ENCODE peak calls at places on chromosome 13, in five cellular contexts. X is astrocyte, P is mesenchymal stem cell, Z is right cardiac atrium, B is brain microvascular endothelial cell. R is an unnamed sample.

GRCh38 chr13:24700539-24700938 is 20.3 kb downstream of the ATP12A start:
- DNase-seq in X (no peak), P (no peak), Z (no peak), B (no peak), R (no peak)

GRCh38 chr13:41132512-41133152 is at the start of gene KBTBD6:
- DNase-seq in X (peak; percentile 99), P (peak; percentile 100), Z (peak; percentile 98), B (peak; percentile 99), R (peak; percentile 95)

GRCh38 chr13:111158136-111158805 is 43.2 kb downstream of the ARHGEF7 start:
- DNase-seq in X (peak; percentile 16), P (no peak), Z (no peak), B (no peak), R (no peak)

GRCh38 chr13:84096221-84096620 is 213.9 kb upstream of the SLITRK1 start:
- DNase-seq in X (peak; percentile 18), P (no peak), Z (no peak), B (peak; percentile 1), R (no peak)

GRCh38 chr13:50153888-50154287 is 138.6 kb downstream of the KCNRG start:
- DNase-seq in X (no peak), P (no peak), Z (no peak), B (no peak), R (no peak)

GRCh38 chr13:52002361-52002760 is 8.9 kb downstream of the ATP7B start:
- DNase-seq in X (no peak), P (no peak), Z (no peak), B (no peak), R (no peak)

GRCh38 chr13:104773775-104774174 is 1707.6 kb upstream of the SLC10A2 start:
- DNase-seq in X (peak; percentile 46), P (peak; percentile 82), Z (no peak), B (peak; percentile 16), R (no peak)

GRCh38 chr13:90447735-90448103 is 899.8 kb upstream of the MIR17HG start:
- DNase-seq in X (peak; percentile 94), P (peak; percentile 52), Z (no peak), B (peak; percentile 44), R (no peak)

GRCh38 chr13:95457294-95457693 is 95.2 kb upstream of the CLDN10 start:
- DNase-seq in X (peak; percentile 10), P (peak; percentile 12), Z (no peak), B (peak; percentile 1), R (no peak)

DNA sequence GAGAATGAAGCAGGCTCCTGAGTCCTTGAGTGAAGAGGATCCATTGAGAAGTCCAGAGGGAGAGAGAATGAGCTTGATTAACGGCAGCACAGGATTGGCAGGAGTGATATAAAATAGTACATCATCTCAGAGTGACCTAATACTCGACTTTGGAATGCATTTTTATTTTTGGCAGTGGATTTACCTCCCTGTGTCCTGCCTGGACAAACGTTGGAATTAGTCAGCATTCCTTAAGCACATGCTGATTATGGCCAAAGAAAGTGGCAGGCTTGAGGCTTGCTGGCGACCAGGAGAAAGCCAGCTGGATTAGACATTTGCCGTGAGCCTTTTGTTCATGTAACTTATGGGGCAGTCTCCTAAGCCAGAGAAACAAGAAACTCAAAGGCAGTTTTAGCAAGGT is 22.9 kb downstream of the LRCH1 start:
- DNase-seq in X (peak; percentile 95), P (peak; percentile 69), Z (no peak), B (peak; percentile 66), R (no peak)
- H3K4me3 ChIP-seq in X (no peak overlapping the region), P (peak overlapping the region; percentile 5), Z (no peak overlapping the region), B (no peak overlapping the region), R (no peak overlapping the region)

DNA sequence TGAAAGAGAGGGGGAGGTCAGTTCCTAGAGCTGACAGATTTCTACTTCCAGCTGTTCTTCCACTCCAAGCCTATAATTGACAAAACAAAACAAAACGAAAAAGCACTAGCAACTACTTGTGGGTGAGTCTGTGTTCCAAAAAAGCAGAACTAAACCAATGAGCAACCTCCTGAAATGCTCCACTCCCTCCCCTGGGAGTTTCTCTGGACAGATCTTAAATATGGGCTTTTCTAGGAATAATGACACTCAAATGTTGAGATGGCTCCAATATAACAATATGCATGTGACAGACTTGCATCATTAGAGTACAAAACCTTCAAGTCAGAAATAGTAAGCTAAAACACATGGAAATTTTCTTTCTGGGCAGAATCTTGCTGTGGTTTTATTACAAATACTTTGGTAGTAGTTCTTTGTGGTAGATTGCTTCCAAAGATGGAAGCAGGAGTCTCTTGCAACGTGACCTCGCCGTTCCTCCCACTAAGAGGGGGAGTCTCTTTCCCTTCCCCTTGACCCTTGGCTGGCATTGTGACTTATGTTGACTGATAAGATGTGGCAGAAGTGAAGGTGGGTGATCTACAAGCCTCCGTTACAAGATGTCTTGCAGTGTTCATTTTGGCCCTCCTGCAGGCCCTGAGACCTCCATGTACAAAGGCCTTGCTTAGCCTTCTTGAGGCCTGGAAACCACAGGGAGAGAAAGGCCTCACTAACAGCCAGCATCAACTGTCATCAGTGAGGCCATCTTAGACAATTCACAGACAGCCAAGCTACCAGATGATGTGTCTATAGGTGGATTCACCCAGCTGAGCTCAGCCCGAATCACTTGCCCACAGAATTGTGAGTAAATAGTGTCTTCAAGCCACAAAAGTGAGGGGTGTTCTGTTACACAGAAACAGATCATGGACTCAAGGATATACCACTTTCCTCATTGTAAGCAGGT is 173.1 kb upstream of the RFC3 start:
- DNase-seq in X (no peak), P (no peak), Z (peak; percentile 47), B (no peak), R (peak; percentile 32)
- H3K27ac ChIP-seq in X (no peak overlapping the region), P (no peak overlapping the region), Z (peak overlapping the region; percentile 69), B (no peak overlapping the region), R (peak overlapping the region; percentile 75)

GRCh38 chr13:43720780-43721397 is 65.9 kb downstream of the ENOX1 start:
- DNase-seq in X (no peak), P (peak; percentile 70), Z (no peak), B (peak; percentile 31), R (no peak)
- H3K4me3 ChIP-seq in X (no peak overlapping the region), P (no peak overlapping the region), Z (no peak overlapping the region), B (no peak overlapping the region), R (no peak overlapping the region)

GRCh38 chr13:81394605-81395004 is 1053.7 kb upstream of the SPRY2 start:
- DNase-seq in X (no peak), P (no peak), Z (no peak), B (no peak), R (no peak)
- H3K27ac ChIP-seq in X (no peak overlapping the region), P (no peak overlapping the region), Z (no peak overlapping the region), B (no peak overlapping the region), R (no peak overlapping the region)

DNA sequence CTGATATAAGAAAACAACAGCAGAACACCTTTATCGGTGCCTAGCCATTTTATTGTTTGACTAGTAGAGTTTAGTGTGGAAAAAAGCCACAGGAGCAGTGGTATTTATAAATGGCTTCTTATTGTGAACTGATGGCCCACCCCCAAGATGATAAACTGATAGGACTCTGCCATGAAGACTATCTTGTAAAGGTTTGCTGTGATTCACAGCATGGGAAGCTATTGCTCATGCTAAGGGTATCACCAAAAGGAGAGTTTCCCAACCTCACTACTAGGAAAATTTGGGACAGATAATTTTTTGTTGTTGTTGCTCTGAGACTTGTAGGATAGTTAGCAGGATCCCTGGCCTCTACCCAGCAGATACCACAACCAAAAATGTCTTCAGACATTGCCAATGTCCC is 12.0 kb upstream of the SLC7A1 start:
- DNase-seq in X (no peak), P (no peak), Z (no peak), B (no peak), R (no peak)
- H3K4me3 ChIP-seq in X (no peak overlapping the region), P (no peak overlapping the region), Z (no peak overlapping the region), B (no peak overlapping the region), R (no peak overlapping the region)

GRCh38 chr13:103758222-103758621 is 692.0 kb upstream of the SLC10A2 start:
- DNase-seq in X (no peak), P (no peak), Z (no peak), B (no peak), R (no peak)
- H3K27ac ChIP-seq in X (no peak overlapping the region), P (no peak overlapping the region), Z (no peak overlapping the region), B (no peak overlapping the region), R (no peak overlapping the region)

GRCh38 chr13:25732146-25732865 is 319.5 kb downstream of the SHISA2 start:
- DNase-seq in X (peak; percentile 83), P (peak; percentile 17), Z (no peak), B (peak; percentile 92), R (no peak)
- H3K4me3 ChIP-seq in X (no peak overlapping the region), P (peak overlapping the region; percentile 29), Z (no peak overlapping the region), B (no peak overlapping the region), R (no peak overlapping the region)

DNA sequence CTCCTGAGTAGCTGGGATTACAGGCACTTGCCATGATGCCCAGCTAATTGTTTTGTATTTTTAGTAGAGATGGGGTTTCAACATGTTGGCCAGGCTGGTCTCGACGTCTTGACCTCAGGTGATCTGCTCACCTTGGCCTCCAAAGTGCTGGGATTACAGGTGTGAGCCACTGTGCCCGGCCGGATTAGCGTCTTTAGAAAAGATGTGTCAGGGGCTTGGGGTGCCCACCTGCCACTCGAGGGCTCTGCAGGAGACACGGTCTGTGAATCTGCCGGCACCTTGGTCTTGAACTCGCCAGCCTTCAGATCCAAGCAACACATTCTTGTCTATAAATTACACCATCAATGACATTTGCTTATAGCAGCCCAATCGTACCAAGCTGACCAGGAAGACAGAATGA is 38.8 kb upstream of the TUBGCP3 start:
- DNase-seq in X (no peak), P (no peak), Z (no peak), B (no peak), R (no peak)
- H3K27ac ChIP-seq in X (no peak overlapping the region), P (no peak overlapping the region), Z (no peak overlapping the region), B (no peak overlapping the region), R (no peak overlapping the region)